ENCODE peak calls at places on chromosomes 16 and 17, in five cellular contexts. Q, P, O, F and X are unnamed samples.

GRCh38 chr17:82126479-82127314 is 28.7 kb upstream of the FASN start:
- DNase-seq in Q (no peak), O (no peak), P (no peak), F (no peak), X (no peak)

GRCh38 chr16:72934661-72935403 is 113.1 kb downstream of the ZFHX3 start:
- DNase-seq in Q (no peak), F (no peak), P (no peak), O (no peak), X (no peak)

GRCh38 chr17:43908111-43908721 is 880 bp upstream of the MPP2 start:
- DNase-seq in P (peak), O (peak), Q (peak), F (peak), X (peak)

GRCh38 chr17:47120521-47121095 is 68.5 kb downstream of the CDC27 start:
- DNase-seq in Q (no peak), O (no peak), F (no peak), P (no peak), X (no peak)

GRCh38 chr17:61325382-61326073 is 74.1 kb upstream of the TBX2 start:
- DNase-seq in Q (no peak), F (no peak), O (no peak), P (no peak), X (peak)

GRCh38 chr17:48144976-48145798 is 37.6 kb downstream of the SNX11 start:
- DNase-seq in F (no peak), O (no peak), P (no peak), Q (no peak), X (no peak)

GRCh38 chr17:73228748-73229236 is 32.9 kb downstream of the CPSF4L start:
- DNase-seq in O (no peak), F (no peak), Q (peak), P (peak), X (no peak)

GRCh38 chr16:57834936-57835335 is 32.6 kb upstream of the KIFC3 start:
- DNase-seq in O (no peak), Q (no peak), P (no peak), F (no peak), X (no peak)

GRCh38 chr16:56679078-56679730 is 3.1 kb upstream of the MT1X start:
- DNase-seq in F (no peak), Q (no peak), P (no peak), O (no peak), X (no peak)

GRCh38 chr17:77374170-77374936 is 233.6 kb downstream of the SEC14L1 start:
- DNase-seq in O (peak), P (peak), Q (peak), F (peak), X (peak)

GRCh38 chr17:68324114-68324513 is 32.8 kb downstream of the ARSG start:
- DNase-seq in F (no peak), O (no peak), P (no peak), Q (no peak), X (no peak)

DNA sequence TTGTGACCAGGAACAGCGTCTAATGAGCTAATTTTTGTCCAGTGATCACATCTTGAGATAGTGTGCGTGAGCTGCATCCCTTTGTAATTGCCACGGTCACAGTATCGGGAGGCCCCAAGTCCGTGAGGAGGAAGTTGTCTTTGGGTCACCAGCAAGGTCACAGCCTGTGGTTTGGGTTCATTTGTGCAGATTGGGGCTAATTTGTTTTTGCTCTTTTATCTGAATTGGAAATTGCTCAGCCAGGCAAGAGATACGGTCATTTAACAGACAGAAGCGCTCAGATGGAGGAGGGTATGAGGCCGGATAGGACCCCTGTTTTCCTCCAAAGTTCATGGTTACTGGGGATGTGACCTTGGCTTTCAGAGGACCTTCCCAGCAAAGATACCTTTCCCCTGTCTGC is 174.1 kb downstream of the SNX29 start:
- DNase-seq in P (no peak), O (no peak), F (no peak), Q (no peak), X (no peak)
- TF ChIP-seq CTCF in P (no peak), O (no peak), F (no peak), Q (no peak), X (no peak)

DNA sequence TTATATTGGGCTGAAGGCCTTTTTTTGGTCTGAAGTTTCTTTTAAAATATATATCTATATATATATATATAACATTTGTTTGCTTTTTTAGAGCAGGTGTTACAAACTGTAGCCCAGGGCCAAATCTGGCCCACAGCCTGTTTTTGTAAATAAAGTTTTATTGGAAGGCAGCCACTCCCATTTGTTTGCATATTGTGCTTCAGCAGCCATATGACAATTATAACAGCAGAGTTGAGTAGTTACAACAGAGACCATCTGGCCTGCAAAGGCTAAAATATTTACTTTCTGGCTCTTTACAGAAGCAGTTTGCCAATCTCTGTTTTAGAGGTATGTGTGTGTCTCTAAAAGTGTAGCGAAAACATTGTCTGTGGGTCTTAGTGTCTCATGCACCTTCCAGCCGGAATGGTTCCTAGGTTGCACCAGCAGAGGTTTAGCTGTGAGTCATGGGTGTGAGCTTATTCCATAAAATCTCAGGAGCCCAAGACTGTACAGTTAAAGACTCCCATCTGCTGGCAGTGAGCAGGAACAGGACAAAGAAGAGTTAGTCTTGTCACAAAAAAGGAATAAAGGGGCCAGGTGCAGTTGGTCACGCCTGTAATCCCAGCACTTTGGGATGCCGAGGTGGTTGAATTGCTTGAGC is 23.8 kb downstream of the LCMT1 start:
- DNase-seq in O (no peak), P (no peak), F (no peak), Q (no peak), X (no peak)
- TF ChIP-seq CTCF in O (no peak), P (no peak), F (no peak), Q (no peak), X (no peak)

GRCh38 chr16:50547340-50547865 is 793 bp upstream of the NKD1 start:
- DNase-seq in F (peak), Q (no peak), O (peak), P (no peak), X (peak)
- TF ChIP-seq CTCF in F (peak), Q (no peak), O (no peak), P (no peak), X (no peak)

GRCh38 chr16:67723151-67723915 is 4.2 kb upstream of the GFOD2 start:
- DNase-seq in Q (no peak), F (no peak), O (no peak), P (no peak), X (no peak)
- TF ChIP-seq CTCF in Q (no peak), F (no peak), O (no peak), P (no peak), X (no peak)

GRCh38 chr17:76248013-76248782 is 7.9 kb upstream of the RNF157 start:
- DNase-seq in Q (no peak), P (no peak), O (no peak), F (no peak), X (no peak)
- TF ChIP-seq CTCF in Q (no peak), P (no peak), O (no peak), F (no peak), X (no peak)

GRCh38 chr16:47036201-47036600 is 62.7 kb upstream of the DNAJA2 start:
- DNase-seq in O (no peak), Q (no peak), P (no peak), F (no peak), X (no peak)
- TF ChIP-seq CTCF in O (no peak), Q (no peak), P (peak), F (no peak), X (no peak)

DNA sequence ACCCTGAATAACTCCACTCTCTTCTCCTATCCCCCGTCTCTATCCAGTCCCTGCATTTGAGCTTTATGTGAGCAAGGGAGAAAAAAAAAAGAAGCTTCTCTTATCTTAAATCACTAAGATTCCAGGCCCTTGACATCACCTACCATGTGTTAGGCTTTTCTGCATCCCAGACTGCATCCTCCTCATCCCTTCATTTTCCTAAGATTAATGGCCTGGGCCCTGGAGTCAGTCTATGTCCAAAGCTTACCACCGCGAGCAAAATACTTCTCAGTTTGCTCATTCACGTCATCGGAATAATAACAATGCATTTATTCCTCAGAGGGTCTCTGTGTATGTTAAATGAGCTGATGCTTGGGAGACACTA is 46.2 kb downstream of the VAT1L start:
- DNase-seq in P (no peak), O (no peak), F (no peak), Q (no peak), X (no peak)
- TF ChIP-seq CTCF in P (no peak), O (no peak), F (no peak), Q (no peak), X (no peak)